ENCODE peak calls at places on chromosomes 6 and 20, in nine cellular contexts. N is mucosa of descending colon; G is uterus; I is glutamatergic neuron; Z is fibroblast of mammary gland; P is endothelial cell; L is CD8-positive, alpha-beta T cell; X is hepatocyte; J is BJ. A is an unnamed sample.

GRCh38 chr20:14498809-14499208 is 161.4 kb upstream of the FLRT3 start:
- DNase-seq in G (no peak), Z (no peak), X (peak; percentile 16), J (no peak), L (no peak), I (peak; percentile 24), P (no peak), N (no peak), A (no peak)

GRCh38 chr6:166942393-166943168 is 13.8 kb downstream of the RNASET2 start:
- DNase-seq in X (peak; percentile 45), P (no peak), G (no peak), N (no peak), I (no peak), Z (peak; percentile 45), L (no peak), J (no peak), A (no peak)

GRCh38 chr20:986733-987355 is 15.3 kb downstream of the RSPO4 start:
- DNase-seq in L (no peak), X (no peak), I (no peak), J (no peak), G (no peak), Z (no peak), N (no peak), P (no peak), A (no peak)

GRCh38 chr20:38423541-38423940 is 11.6 kb downstream of the SNHG17 start:
- DNase-seq in X (no peak), J (no peak), L (no peak), P (no peak), G (no peak), N (no peak), I (no peak), Z (no peak), A (no peak)

GRCh38 chr6:75171581-75172360 is 34.1 kb downstream of the COL12A1 start:
- DNase-seq in L (no peak), J (no peak), N (no peak), Z (peak; percentile 21), X (no peak), I (no peak), P (no peak), G (no peak), A (no peak)

GRCh38 chr6:144149894-144150672 is at the start of gene STX11:
- DNase-seq in G (peak; percentile 19), P (peak; percentile 39), J (no peak), N (peak; percentile 72), X (peak; percentile 72), Z (peak; percentile 48), I (peak; percentile 56), L (peak; percentile 67), A (peak; percentile 89)

GRCh38 chr6:159762681-159763293 is 942 bp downstream of the ACAT2 start:
- DNase-seq in I (no peak), J (no peak), G (no peak), Z (no peak), N (peak; percentile 38), X (peak; percentile 57), L (peak; percentile 28), P (no peak), A (peak; percentile 32)

GRCh38 chr6:138509371-138509770 is 10.1 kb upstream of the NHSL1 start:
- DNase-seq in J (no peak), N (peak; percentile 89), Z (peak; percentile 68), L (peak; percentile 39), P (peak; percentile 49), X (peak; percentile 64), I (peak; percentile 44), G (no peak), A (peak; percentile 38)

GRCh38 chr20:37500311-37500710 is 20.7 kb upstream of the NNAT start:
- DNase-seq in G (no peak), P (no peak), N (no peak), Z (no peak), L (no peak), J (no peak), X (no peak), I (no peak), A (no peak)

GRCh38 chr6:158996863-158997262 is 3.1 kb downstream of the RSPH3 start:
- DNase-seq in P (no peak), J (no peak), I (no peak), N (no peak), X (no peak), Z (peak; percentile 46), G (no peak), L (no peak), A (no peak)

GRCh38 chr20:58841539-58842264 is 9.0 kb downstream of the GNAS-AS1 start:
- DNase-seq in I (no peak), Z (no peak), P (no peak), L (no peak), J (no peak), X (no peak), N (no peak), G (no peak), A (no peak)

GRCh38 chr20:58839991-58840747 is 10.5 kb downstream of the GNAS-AS1 start:
- DNase-seq in Z (no peak), N (no peak), G (no peak), J (no peak), I (peak; percentile 24), X (no peak), P (no peak), L (no peak), A (no peak)

GRCh38 chr20:58842276-58842675 is 8.4 kb downstream of the GNAS-AS1 start:
- DNase-seq in X (no peak), Z (no peak), N (no peak), J (no peak), P (no peak), I (no peak), L (no peak), G (no peak), A (no peak)

GRCh38 chr20:58839474-58839874 is 11.2 kb downstream of the GNAS-AS1 start:
- DNase-seq in P (peak; percentile 57), J (no peak), L (peak; percentile 27), Z (peak; percentile 17), N (no peak), I (peak; percentile 65), X (peak; percentile 53), G (no peak), A (peak; percentile 64)

DNA sequence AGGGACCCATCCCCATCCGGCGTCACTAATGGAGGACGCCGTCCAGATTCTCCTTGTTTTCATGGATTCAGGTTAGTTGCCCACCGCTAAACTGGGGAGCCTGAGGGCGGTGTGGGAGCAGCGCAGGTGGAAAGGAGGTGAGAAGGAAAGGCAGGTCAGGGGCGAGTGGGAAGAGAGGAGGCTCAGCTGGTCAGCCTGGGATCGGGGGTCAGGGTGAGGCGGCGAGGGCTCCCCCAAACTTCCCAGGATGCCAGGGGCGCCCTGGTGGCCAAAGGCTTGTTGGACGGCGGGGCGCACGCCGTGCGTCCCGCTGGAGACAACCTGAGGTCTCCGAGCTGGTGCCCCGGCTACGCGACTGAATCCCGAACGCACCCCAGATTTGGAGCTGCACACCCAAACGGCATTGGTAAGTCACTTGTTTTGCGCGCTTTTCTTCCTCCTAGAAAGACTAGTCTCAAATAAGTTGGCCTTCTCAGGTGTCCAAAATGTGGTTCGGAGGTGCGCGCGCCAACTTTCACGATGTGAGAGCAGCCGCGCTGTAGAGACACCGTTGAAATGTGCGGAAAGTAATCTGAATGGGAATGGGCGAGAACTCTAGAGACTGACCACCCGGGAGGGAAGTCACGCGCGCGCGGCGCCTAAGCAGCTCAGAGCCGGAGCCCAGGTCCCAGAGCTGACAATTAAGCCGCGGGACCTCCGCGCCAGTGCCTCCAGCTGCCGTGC is 9.7 kb downstream of the GNAS-AS1 start:
- DNase-seq in G (no peak), Z (no peak), L (no peak), I (no peak), N (no peak), J (no peak), X (no peak), P (no peak), A (no peak)
- TF ChIP-seq CTCF in G (no peak), Z (no peak), L (no peak), I (no peak), N (no peak), J (no peak), X (no peak), P (no peak), A (no peak)

GRCh38 chr6:11950109-11950508 is 62.0 kb upstream of the HIVEP1 start:
- DNase-seq in J (no peak), G (no peak), L (no peak), Z (no peak), N (no peak), X (no peak), I (no peak), P (no peak), A (no peak)

GRCh38 chr6:11947569-11947968 is 64.5 kb upstream of the HIVEP1 start:
- DNase-seq in I (no peak), P (no peak), L (no peak), X (peak; percentile 23), Z (no peak), N (no peak), G (no peak), J (no peak), A (no peak)

GRCh38 chr6:11944111-11944510 is 68.0 kb upstream of the HIVEP1 start:
- DNase-seq in L (no peak), I (no peak), J (no peak), P (no peak), Z (no peak), G (no peak), X (peak; percentile 33), N (no peak), A (no peak)

GRCh38 chr6:11943060-11943459 is 69.1 kb upstream of the HIVEP1 start:
- DNase-seq in G (no peak), L (no peak), Z (no peak), N (no peak), I (no peak), J (no peak), P (no peak), X (no peak), A (no peak)

GRCh38 chr6:11947063-11947462 is 65.0 kb upstream of the HIVEP1 start:
- DNase-seq in G (no peak), N (no peak), P (no peak), X (no peak), I (no peak), L (no peak), Z (no peak), J (no peak), A (no peak)
- TF ChIP-seq CTCF in G (no peak), N (no peak), P (no peak), X (no peak), I (peak; percentile 37), L (peak; percentile 40), Z (peak; percentile 25), J (peak; percentile 20), A (no peak)

GRCh38 chr6:111580826-111581505 is 24.7 kb downstream of the TRAF3IP2 start:
- DNase-seq in G (peak; percentile 51), X (no peak), I (no peak), N (no peak), P (no peak), J (no peak), Z (peak; percentile 90), L (no peak), A (no peak)
- TF ChIP-seq CTCF in G (no peak), X (no peak), I (no peak), N (no peak), P (no peak), J (no peak), Z (peak; percentile 23), L (no peak), A (no peak)

DNA sequence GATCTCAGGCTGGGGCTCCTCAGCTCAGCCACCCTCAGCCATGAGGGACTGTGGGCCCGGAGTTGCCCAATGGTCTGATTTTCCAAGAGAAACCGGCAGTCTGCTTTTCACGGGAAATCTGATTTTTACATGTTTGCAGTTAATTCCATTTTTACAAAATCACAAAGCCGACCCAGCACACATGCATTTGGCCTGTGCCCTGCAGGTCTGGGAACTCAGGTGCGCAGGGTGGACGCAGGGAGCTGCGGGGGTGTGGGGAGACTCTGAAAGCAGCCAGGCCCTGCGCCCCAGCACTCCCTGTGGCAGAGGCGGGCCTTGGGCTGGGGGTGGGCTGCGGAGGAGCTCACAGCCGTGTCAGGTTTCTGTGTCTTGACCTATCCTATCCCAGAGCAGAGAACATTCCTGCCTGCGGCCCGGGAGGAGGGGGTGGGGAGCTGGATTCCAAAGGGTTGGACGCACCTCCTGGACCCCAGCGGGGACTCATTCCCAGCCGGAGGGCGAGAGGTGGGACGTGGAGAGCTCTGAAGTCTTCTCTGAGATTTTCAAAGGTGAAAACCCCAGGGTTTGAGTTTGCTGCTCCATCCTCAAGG is 60.6 kb downstream of the ADNP start:
- DNase-seq in Z (no peak), L (no peak), X (peak; percentile 77), I (peak; percentile 64), J (no peak), P (peak; percentile 68), N (no peak), G (no peak), A (no peak)
- TF ChIP-seq CTCF in Z (no peak), L (no peak), X (no peak), I (no peak), J (no peak), P (no peak), N (no peak), G (no peak), A (no peak)

A was measured in GM20000.